ENCODE peak calls at places on chromosomes 3 and 15, in nine cellular contexts. S, M, Z, W, G, B, O, P and K are unnamed samples.

GRCh38 chr15:25728816-25729215 is 134.3 kb downstream of the ATP10A start:
- DNase-seq in S (no peak), Z (no peak), M (no peak), P (no peak), G (no peak), W (no peak), O (no peak), B (no peak), K (no peak)

GRCh38 chr3:149615731-149616221 is 42.0 kb downstream of the WWTR1 start:
- DNase-seq in G (no peak), S (peak; percentile 31), M (no peak), W (no peak), B (no peak), P (no peak), O (no peak), Z (no peak), K (no peak)

GRCh38 chr3:131550562-131551188 is 47.9 kb upstream of the MRPL3 start:
- DNase-seq in P (no peak), S (no peak), M (no peak), O (no peak), Z (no peak), W (no peak), G (no peak), B (no peak), K (no peak)

GRCh38 chr15:75661041-75661778 is 13.5 kb downstream of the SNX33 start:
- DNase-seq in O (no peak), P (peak; percentile 74), G (peak; percentile 89), M (peak; percentile 99), S (peak; percentile 83), Z (peak; percentile 81), B (peak; percentile 78), W (peak; percentile 73), K (no peak)

GRCh38 chr3:31532587-31533168 is at the start of gene STT3B:
- DNase-seq in W (peak; percentile 90), P (no peak), G (no peak), Z (peak; percentile 55), M (peak; percentile 94), O (peak; percentile 83), B (peak; percentile 86), S (peak; percentile 88), K (no peak)

GRCh38 chr15:40398413-40398873 is 7.2 kb upstream of the IVD start:
- DNase-seq in W (no peak), B (no peak), O (peak; percentile 56), Z (no peak), S (no peak), G (no peak), M (no peak), P (no peak), K (no peak)

GRCh38 chr3:188187055-188187454 is 33.1 kb downstream of the LPP start:
- DNase-seq in W (no peak), M (no peak), G (no peak), B (no peak), P (no peak), S (no peak), O (no peak), Z (no peak), K (no peak)

GRCh38 chr3:143040264-143040879 is 39.0 kb downstream of the U2SURP start:
- DNase-seq in G (no peak), Z (no peak), S (no peak), W (no peak), P (no peak), M (peak; percentile 25), B (no peak), O (no peak), K (no peak)

GRCh38 chr15:90099868-90100854 is 2.1 kb downstream of the IDH2 start:
- DNase-seq in G (peak; percentile 64), O (no peak), B (peak; percentile 62), W (no peak), M (peak; percentile 51), P (no peak), S (peak; percentile 61), Z (no peak), K (no peak)

GRCh38 chr3:124282751-124283643 is 291.1 kb upstream of the ROPN1 start:
- DNase-seq in O (no peak), B (no peak), S (no peak), M (no peak), Z (no peak), G (no peak), P (no peak), W (no peak), K (no peak)

GRCh38 chr3:145370870-145371269 is 790.1 kb downstream of the PLOD2 start:
- DNase-seq in O (no peak), Z (no peak), G (no peak), M (no peak), P (no peak), S (no peak), W (no peak), B (no peak), K (no peak)

GRCh38 chr3:182487048-182487447 is 306.3 kb upstream of the ATP11B start:
- DNase-seq in O (no peak), S (no peak), P (no peak), G (no peak), W (no peak), Z (no peak), B (no peak), M (no peak), K (no peak)

DNA sequence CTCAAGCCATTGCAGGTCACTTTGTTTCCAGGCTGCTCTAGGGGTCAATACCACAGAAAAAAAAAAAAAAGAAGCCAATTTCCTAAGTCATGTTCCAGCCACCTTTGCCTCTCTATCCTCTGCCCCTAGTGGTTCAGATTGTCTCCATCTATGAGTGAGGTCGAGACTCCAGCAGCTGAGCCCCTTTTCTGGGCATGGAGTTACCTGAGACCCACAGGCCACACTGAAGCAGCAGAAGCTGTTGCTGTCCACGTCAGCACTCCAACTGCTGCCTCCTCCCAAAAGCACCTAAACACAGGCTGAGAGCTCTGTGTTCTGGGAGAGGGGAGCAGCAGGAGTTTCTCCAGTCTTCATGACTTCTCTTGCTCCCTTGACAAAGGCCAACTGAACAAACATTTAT is 355.7 kb downstream of the RSL24D1 start:
- DNase-seq in O (no peak), S (no peak), P (no peak), B (no peak), W (no peak), G (no peak), Z (no peak), M (no peak), K (no peak)
- TF ChIP-seq CTCF in O (no peak), S (no peak), P (no peak), B (no peak), W (no peak), G (no peak), Z (no peak), M (no peak), K (peak; percentile 48)

GRCh38 chr3:53846134-53846850 is at the start of the genes CHDH and IL17RB:
- DNase-seq in W (peak; percentile 92), O (peak; percentile 68), M (peak; percentile 82), G (peak; percentile 76), Z (no peak), S (peak; percentile 91), P (peak; percentile 43), B (peak; percentile 86), K (peak; percentile 41)

GRCh38 chr3:53844262-53845102 is 1.7 kb downstream of the CHDH start:
- DNase-seq in P (no peak), Z (no peak), B (peak; percentile 69), G (no peak), M (no peak), O (no peak), S (no peak), W (peak; percentile 58), K (no peak)

GRCh38 chr3:53846851-53847155 is 435 bp downstream of the IL17RB start:
- DNase-seq in B (no peak), W (no peak), Z (no peak), O (no peak), M (no peak), G (no peak), P (no peak), S (no peak), K (no peak)

GRCh38 chr3:53845881-53846133 is 412 bp downstream of the CHDH start:
- DNase-seq in W (no peak), O (no peak), S (no peak), G (no peak), Z (no peak), P (peak; percentile 64), B (no peak), M (no peak), K (peak; percentile 26)

DNA sequence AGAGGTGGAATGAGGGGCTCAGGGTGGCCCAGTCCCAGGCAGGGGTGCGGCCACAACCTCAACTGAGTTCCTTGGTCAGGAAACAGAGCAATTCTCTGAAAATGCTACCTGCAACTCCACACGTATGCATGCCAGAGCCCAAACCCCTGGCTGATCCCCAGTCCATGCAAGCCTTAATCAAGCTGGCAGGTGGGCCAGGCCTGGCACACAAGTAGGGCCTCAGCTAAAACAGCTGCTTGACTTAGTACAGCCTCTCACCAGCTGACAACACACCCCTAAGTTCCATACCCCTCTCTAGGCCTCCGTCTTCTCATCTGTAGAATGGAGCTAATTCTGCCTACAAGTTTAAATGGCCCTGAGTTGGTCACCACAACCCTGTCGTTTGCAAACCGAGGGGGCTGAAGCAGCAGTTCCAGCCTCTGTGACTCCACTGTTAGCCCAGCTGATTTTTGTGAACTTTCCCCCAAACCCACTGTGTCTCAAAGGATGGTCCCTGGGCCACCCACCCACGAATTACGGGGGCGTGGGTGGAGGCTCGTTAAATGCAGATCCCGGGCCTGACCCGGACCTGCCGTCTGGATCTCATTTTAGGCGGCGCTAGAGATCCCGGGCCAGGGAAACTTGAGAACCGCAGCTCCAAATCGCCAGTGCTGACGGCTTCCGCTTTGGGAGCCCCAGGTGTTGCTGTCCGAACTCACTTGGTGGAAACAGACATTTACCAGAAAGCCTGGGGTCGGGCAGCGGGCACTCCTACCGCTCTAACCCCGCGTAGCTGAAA is 927 bp downstream of the CHDH start:
- DNase-seq in G (peak; percentile 73), W (peak; percentile 73), P (no peak), O (peak; percentile 61), Z (no peak), B (peak; percentile 69), S (no peak), M (peak; percentile 93), K (no peak)
- TF ChIP-seq CTCF in G (no peak), W (no peak), P (no peak), O (no peak), Z (peak; percentile 30), B (no peak), S (peak; percentile 16), M (no peak), K (peak; percentile 47)

GRCh38 chr3:52827866-52828376 is 2.6 kb downstream of the ITIH4 start:
- DNase-seq in O (no peak), M (peak; percentile 81), B (no peak), Z (no peak), S (peak; percentile 83), W (no peak), G (no peak), P (no peak), K (no peak)
- TF ChIP-seq CTCF in O (no peak), M (no peak), B (no peak), Z (no peak), S (peak; percentile 22), W (no peak), G (no peak), P (no peak), K (peak; percentile 36)

DNA sequence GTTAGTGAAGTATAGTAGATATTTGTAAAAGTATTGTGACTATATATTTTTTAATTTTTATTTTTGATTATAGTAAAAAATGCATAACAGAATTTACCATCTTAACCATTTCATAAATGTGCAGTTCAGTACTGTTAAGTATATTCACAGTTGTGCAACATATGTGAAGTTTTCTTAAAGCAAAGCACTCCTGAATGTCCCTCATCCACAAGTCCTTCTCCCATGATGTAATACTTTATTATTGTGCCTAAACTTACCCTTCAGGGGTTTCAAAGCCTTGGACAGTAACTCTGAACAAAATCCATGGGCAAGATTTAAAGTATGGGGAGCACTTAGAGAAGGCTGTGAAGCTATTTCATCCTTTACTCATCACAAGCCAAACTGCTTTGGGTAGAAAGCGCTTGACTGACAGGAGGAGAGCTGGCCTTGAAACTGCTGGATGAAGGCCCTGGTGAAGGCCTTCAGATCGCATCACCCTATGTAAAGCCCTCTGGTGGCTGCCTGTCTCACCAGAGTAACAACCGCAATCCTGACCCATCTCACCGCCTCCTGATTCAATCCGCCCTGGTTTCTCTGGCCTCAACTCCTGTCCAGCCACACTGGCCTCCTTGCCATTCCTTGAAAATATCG is 28.0 kb downstream of the LSM3 start:
- DNase-seq in M (no peak), B (no peak), S (no peak), Z (no peak), W (no peak), O (peak; percentile 3), P (no peak), G (no peak), K (no peak)
- TF ChIP-seq CTCF in M (no peak), B (no peak), S (no peak), Z (no peak), W (no peak), O (no peak), P (no peak), G (no peak), K (no peak)